ENCODE peak calls at places on chromosomes 16 and 17, in four cellular contexts. D is HepG2, T is HCT116, V is K562. Z is an unnamed sample.

GRCh38 chr17:72370819-72371218 is 250.0 kb downstream of the SOX9 start:
- DNase-seq in D (no peak), T (no peak), V (peak; percentile 16), Z (no peak)

GRCh38 chr17:48127371-48128051 is 19.9 kb downstream of the SNX11 start:
- DNase-seq in D (no peak), T (peak; percentile 57), V (no peak), Z (no peak)

GRCh38 chr16:54284931-54285413 is 1.6 kb downstream of the IRX3 start:
- DNase-seq in D (no peak), T (no peak), V (no peak), Z (no peak)

GRCh38 chr17:79675413-79675725 is 55.4 kb upstream of the ENPP7 start:
- DNase-seq in D (no peak), T (no peak), V (no peak), Z (no peak)

GRCh38 chr16:87407511-87408112 is 15.5 kb downstream of the MAP1LC3B start:
- DNase-seq in D (no peak), T (peak; percentile 100), V (no peak), Z (no peak)

GRCh38 chr16:53745753-53746258 is 41.9 kb downstream of the FTO start:
- DNase-seq in D (no peak), T (peak; percentile 59), V (peak; percentile 19), Z (no peak)

GRCh38 chr16:17105239-17105721 is 365.5 kb downstream of the XYLT1 start:
- DNase-seq in D (no peak), T (no peak), V (no peak), Z (no peak)

GRCh38 chr17:28384281-28385036 is 13.0 kb downstream of the SARM1 start:
- DNase-seq in D (no peak), T (no peak), V (no peak), Z (no peak)

GRCh38 chr17:59304811-59305210 is 26.6 kb upstream of the YPEL2 start:
- DNase-seq in D (no peak), T (no peak), V (no peak), Z (no peak)

GRCh38 chr17:65290616-65291015 is 153.4 kb downstream of the RGS9 start:
- DNase-seq in D (no peak), T (no peak), V (no peak), Z (no peak)

GRCh38 chr17:74971069-74971841 is 1.3 kb downstream of the HID1 start:
- DNase-seq in D (no peak), T (no peak), V (no peak), Z (no peak)

GRCh38 chr17:72985882-72986720 is 106.4 kb downstream of the SLC39A11 start:
- DNase-seq in D (peak; percentile 79), T (peak; percentile 70), V (peak; percentile 82), Z (peak; percentile 53)

GRCh38 chr16:84058211-84058610 is 15.6 kb upstream of the SLC38A8 start:
- DNase-seq in D (no peak), T (no peak), V (no peak), Z (no peak)

GRCh38 chr16:84058664-84059063 is 16.1 kb upstream of the SLC38A8 start:
- DNase-seq in D (no peak), T (no peak), V (no peak), Z (no peak)

GRCh38 chr16:84059946-84060901 is 17.6 kb upstream of the SLC38A8 start:
- DNase-seq in D (no peak), T (no peak), V (no peak), Z (no peak)

GRCh38 chr16:84056933-84057332 is 14.3 kb upstream of the SLC38A8 start:
- DNase-seq in D (no peak), T (no peak), V (no peak), Z (no peak)

GRCh38 chr16:84059111-84059510 is 16.5 kb upstream of the SLC38A8 start:
- DNase-seq in D (no peak), T (no peak), V (no peak), Z (no peak)
- TF ChIP-seq TCF7L2 in D (no peak), T (no peak), V (no peak), Z (no peak)

GRCh38 chr16:2911580-2912329 is at the start of gene FLYWCH1:
- DNase-seq in D (peak; percentile 92), T (peak; percentile 96), V (peak; percentile 93), Z (no peak)
- H3K27ac ChIP-seq in D (peak within 1 kb of the TSS; percentile 44), T (peak within 1 kb of the TSS; percentile 64), V (peak within 1 kb of the TSS; percentile 76), Z (peak within 1 kb of the TSS; percentile 91)

GRCh38 chr17:76468634-76469010 is 1.2 kb downstream of the AANAT start:
- DNase-seq in D (no peak), T (no peak), V (no peak), Z (no peak)

GRCh38 chr17:76467809-76468633 is 618 bp downstream of the AANAT start:
- DNase-seq in D (no peak), T (no peak), V (no peak), Z (no peak)

GRCh38 chr17:76466775-76467130 is 650 bp upstream of the AANAT start:
- DNase-seq in D (no peak), T (no peak), V (no peak), Z (no peak)

GRCh38 chr17:76469076-76469990 is 1.9 kb downstream of the AANAT start:
- DNase-seq in D (no peak), T (no peak), V (no peak), Z (no peak)

DNA sequence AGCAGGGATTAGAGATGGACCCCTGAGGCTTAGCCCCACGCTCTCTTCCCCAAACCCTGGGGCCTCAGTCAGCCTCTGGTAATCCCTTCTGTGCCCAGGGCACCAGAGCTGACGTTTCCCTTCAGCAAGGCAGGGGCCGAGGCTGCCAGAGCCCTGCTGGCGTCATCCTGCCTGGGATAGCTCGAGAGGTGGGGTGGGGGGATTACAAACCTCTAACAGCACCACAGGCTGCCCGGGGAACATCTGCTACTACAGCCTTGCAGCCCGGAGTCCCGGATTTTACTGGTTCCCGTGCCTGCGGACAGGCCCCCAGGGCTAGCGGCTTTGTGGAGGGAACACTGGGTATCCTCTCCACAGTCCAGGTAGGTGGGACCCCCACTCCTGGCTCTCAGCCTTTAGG is at the start of gene AANAT:
- DNase-seq in D (no peak), T (no peak), V (no peak), Z (no peak)
- TF ChIP-seq TCF7L2 in D (no peak), T (no peak), V (no peak), Z (no peak)

GRCh38 chr17:3929181-3929580 is 12.9 kb upstream of the P2RX1 start:
- DNase-seq in D (no peak), T (no peak), V (no peak), Z (no peak)

GRCh38 chr17:3925684-3926537 is 9.6 kb upstream of the P2RX1 start:
- DNase-seq in D (no peak), T (no peak), V (no peak), Z (no peak)

GRCh38 chr17:3926860-3927627 is 10.8 kb upstream of the P2RX1 start:
- DNase-seq in D (peak; percentile 23), T (no peak), V (no peak), Z (no peak)

GRCh38 chr17:3928394-3928793 is 12.1 kb upstream of the P2RX1 start:
- DNase-seq in D (no peak), T (no peak), V (no peak), Z (no peak)

GRCh38 chr17:3927628-3928010 is 11.4 kb upstream of the P2RX1 start:
- DNase-seq in D (no peak), T (no peak), V (no peak), Z (no peak)
- H3K27ac ChIP-seq in D (no peak overlapping the region), T (no peak overlapping the region), V (no peak overlapping the region), Z (no peak overlapping the region)

DNA sequence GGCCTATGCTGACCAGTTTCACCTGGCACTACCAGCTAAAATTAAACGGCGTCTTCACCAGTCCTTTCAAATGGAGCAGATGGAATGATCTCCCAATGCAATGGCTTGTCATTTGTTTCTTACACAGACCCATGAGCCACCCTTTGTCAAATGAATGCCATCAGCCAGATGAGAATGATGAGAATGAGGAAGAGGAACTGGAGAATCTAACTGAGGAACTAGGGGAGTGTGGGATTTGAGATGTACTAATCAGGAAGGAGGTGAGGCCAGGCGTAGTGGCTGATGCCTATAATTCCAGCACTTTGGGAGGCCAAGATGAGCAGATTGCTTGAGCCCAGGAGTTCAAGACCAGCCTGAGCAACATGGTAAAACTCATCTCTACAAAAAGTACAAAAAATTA is 116.4 kb downstream of the HS3ST3A1 start:
- DNase-seq in D (no peak), T (no peak), V (no peak), Z (no peak)
- TF ChIP-seq TCF7L2 in D (no peak), T (no peak), V (no peak), Z (no peak)

DNA sequence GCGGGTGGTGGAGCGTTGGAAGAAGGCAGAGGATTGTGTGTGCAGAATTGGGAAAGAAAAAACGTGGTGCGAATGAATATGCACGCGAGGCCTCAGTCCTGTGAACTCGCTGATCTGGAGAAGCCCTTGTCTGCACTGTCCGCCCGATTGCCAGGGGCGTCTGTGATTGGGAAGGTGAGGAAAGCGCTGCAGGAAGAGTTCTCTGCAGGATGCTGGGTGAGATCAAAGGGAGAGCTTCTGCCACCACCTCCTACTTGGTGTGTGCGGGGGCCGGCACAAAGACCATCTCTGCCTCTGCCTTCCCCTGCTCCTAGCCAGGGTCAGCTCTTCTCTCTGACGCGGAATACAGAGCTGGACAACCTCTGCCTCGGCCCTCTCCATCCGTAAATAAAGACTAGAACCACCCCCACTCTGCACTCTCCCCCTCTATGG is 841 bp upstream of the RAB5C start:
- DNase-seq in D (no peak), T (no peak), V (no peak), Z (no peak)
- H3K27ac ChIP-seq in D (no peak overlapping the region), T (peak overlapping the region; percentile 50), V (no peak overlapping the region), Z (peak overlapping the region; percentile 65)

DNA sequence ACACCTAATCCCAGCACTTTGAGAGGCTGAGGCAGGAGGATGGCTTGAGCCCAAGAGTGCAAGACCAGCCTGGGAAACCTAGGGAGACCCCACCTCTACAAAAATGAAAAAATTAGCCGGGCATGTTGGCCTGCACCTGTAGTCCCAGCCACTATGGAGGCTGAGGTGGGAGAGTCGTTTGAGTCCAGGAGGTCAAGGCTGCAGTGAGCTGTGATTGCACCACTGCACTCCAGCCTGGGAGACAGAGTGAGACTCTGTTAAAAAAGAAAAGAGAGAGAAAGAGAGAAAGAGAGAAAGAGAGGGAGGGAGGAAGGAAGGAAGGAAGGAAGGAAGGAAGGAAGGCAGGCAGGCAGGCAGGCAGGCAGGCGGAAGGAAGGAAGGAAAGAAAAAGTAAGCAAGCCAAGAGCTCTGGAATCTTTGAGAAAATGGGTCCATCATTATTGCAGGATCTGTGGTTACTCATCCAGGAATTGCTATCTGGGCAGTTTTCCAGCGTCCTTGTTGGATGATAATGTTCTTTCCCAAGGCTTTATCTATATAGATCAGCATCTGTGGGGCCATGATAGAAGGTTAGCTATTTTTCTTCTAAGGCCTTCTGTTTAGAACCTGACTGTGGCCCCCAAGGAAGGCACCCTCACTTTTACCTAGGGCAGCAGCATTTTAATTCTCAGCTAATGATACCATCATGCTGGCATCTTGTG is 533.2 kb upstream of the CDH5 start:
- DNase-seq in D (no peak), T (no peak), V (no peak), Z (no peak)
- TF ChIP-seq TCF7L2 in D (no peak), T (no peak), V (no peak), Z (no peak)